ENCODE peak calls at places on chromosomes 12 and 14, in nine cellular contexts. W, U, O, Z, R, C, L, F and B are unnamed samples.

GRCh38 chr14:99884834-99885648 is 91.8 kb downstream of the EML1 start:
- DNase-seq in W (peak; percentile 28), U (no peak), O (peak; percentile 47), Z (no peak), R (peak; percentile 66), C (no peak), L (no peak), F (peak; percentile 89), B (peak; percentile 33)

GRCh38 chr12:109741286-109741969 is 27.8 kb downstream of the FAM222A start:
- DNase-seq in W (no peak), U (no peak), O (no peak), Z (no peak), R (no peak), C (no peak), L (no peak), F (no peak), B (no peak)

GRCh38 chr12:67909091-67909531 is 80.1 kb upstream of the IFNG-AS1 start:
- DNase-seq in W (no peak), U (no peak), O (peak; percentile 94), Z (no peak), R (peak; percentile 95), C (no peak), L (no peak), F (no peak), B (no peak)

GRCh38 chr14:48127674-48128073 is 452.3 kb upstream of the MDGA2 start:
- DNase-seq in W (no peak), U (no peak), O (no peak), Z (no peak), R (no peak), C (no peak), L (no peak), F (no peak), B (no peak)

GRCh38 chr14:22723814-22724213 is 42.7 kb upstream of the OXA1L start:
- DNase-seq in W (no peak), U (no peak), O (no peak), Z (no peak), R (no peak), C (no peak), L (no peak), F (no peak), B (no peak)

GRCh38 chr14:88452231-88452630 is 66.8 kb downstream of the SPATA7 start:
- DNase-seq in W (no peak), U (no peak), O (no peak), Z (no peak), R (no peak), C (no peak), L (no peak), F (no peak), B (peak; percentile 2)

GRCh38 chr14:30410986-30411385 is 148.0 kb upstream of the G2E3 start:
- DNase-seq in W (no peak), U (no peak), O (no peak), Z (no peak), R (no peak), C (no peak), L (no peak), F (no peak), B (no peak)

GRCh38 chr14:58690801-58691516 is 53.2 kb downstream of the DACT1 start:
- DNase-seq in W (no peak), U (no peak), O (no peak), Z (peak; percentile 13), R (no peak), C (no peak), L (no peak), F (no peak), B (no peak)